ENCODE peak calls at places on chromosomes 5 and 9, in six cellular contexts. One of them, this sample, is unnamed.

GRCh38 chr5:16661713-16662112 is 44.9 kb upstream of the RETREG1 start:
- DNase-seq in endothelial cell of umbilical vein: no peak
- DNase-seq in LHCN-M2: no peak
- DNase-seq in ELF-1: no peak
- DNase-seq in adrenal gland: no peak
- DNase-seq in HCEC 1CT: no peak
- DNase-seq in this sample: no peak

GRCh38 chr5:123429993-123430392 is 6.8 kb upstream of the CEP120 start:
- DNase-seq in endothelial cell of umbilical vein: no peak
- DNase-seq in LHCN-M2: peak
- DNase-seq in ELF-1: no peak
- DNase-seq in adrenal gland: no peak
- DNase-seq in HCEC 1CT: peak
- DNase-seq in this sample: no peak

GRCh38 chr5:443239-444151 is 519 bp downstream of the EXOC3 start:
- DNase-seq in endothelial cell of umbilical vein: peak
- DNase-seq in LHCN-M2: no peak
- DNase-seq in ELF-1: no peak
- DNase-seq in adrenal gland: peak
- DNase-seq in HCEC 1CT: no peak
- DNase-seq in this sample: no peak

GRCh38 chr9:77647659-77648457 is at the start of gene GNA14:
- DNase-seq in endothelial cell of umbilical vein: peak
- DNase-seq in LHCN-M2: no peak
- DNase-seq in ELF-1: peak
- DNase-seq in adrenal gland: no peak
- DNase-seq in HCEC 1CT: no peak
- DNase-seq in this sample: no peak

GRCh38 chr5:111144352-111144930 is 52.3 kb downstream of the WDR36 start:
- DNase-seq in endothelial cell of umbilical vein: no peak
- DNase-seq in LHCN-M2: peak
- DNase-seq in ELF-1: no peak
- DNase-seq in adrenal gland: no peak
- DNase-seq in HCEC 1CT: peak
- DNase-seq in this sample: no peak

GRCh38 chr5:98365126-98365525 is 408.3 kb upstream of the RGMB start:
- DNase-seq in endothelial cell of umbilical vein: no peak
- DNase-seq in LHCN-M2: no peak
- DNase-seq in ELF-1: no peak
- DNase-seq in adrenal gland: no peak
- DNase-seq in HCEC 1CT: no peak
- DNase-seq in this sample: no peak

GRCh38 chr5:150208187-150209015 is 18.5 kb downstream of the SLC6A7 start:
- DNase-seq in endothelial cell of umbilical vein: no peak
- DNase-seq in LHCN-M2: peak
- DNase-seq in ELF-1: no peak
- DNase-seq in adrenal gland: no peak
- DNase-seq in HCEC 1CT: peak
- DNase-seq in this sample: no peak

GRCh38 chr5:142866563-142867275 is 96.5 kb downstream of the ARHGAP26 start:
- DNase-seq in endothelial cell of umbilical vein: peak
- DNase-seq in LHCN-M2: peak
- DNase-seq in ELF-1: peak
- DNase-seq in adrenal gland: peak
- DNase-seq in HCEC 1CT: peak
- DNase-seq in this sample: peak

GRCh38 chr9:108150736-108151135 is 661.2 kb upstream of the KLF4 start:
- DNase-seq in endothelial cell of umbilical vein: peak
- DNase-seq in LHCN-M2: peak
- DNase-seq in ELF-1: no peak
- DNase-seq in adrenal gland: peak
- DNase-seq in HCEC 1CT: peak
- DNase-seq in this sample: no peak

GRCh38 chr5:111615054-111615453 is 102.7 kb upstream of the STARD4 start:
- DNase-seq in endothelial cell of umbilical vein: no peak
- DNase-seq in LHCN-M2: no peak
- DNase-seq in ELF-1: no peak
- DNase-seq in adrenal gland: no peak
- DNase-seq in HCEC 1CT: no peak
- DNase-seq in this sample: no peak

GRCh38 chr5:386432-387341 is 56.3 kb upstream of the EXOC3 start:
- DNase-seq in endothelial cell of umbilical vein: no peak
- DNase-seq in LHCN-M2: no peak
- DNase-seq in ELF-1: peak
- DNase-seq in adrenal gland: peak
- DNase-seq in HCEC 1CT: no peak
- DNase-seq in this sample: no peak

GRCh38 chr5:97764700-97765099 is 581.7 kb upstream of the RIOK2 start:
- DNase-seq in endothelial cell of umbilical vein: no peak
- DNase-seq in LHCN-M2: peak
- DNase-seq in ELF-1: no peak
- DNase-seq in adrenal gland: no peak
- DNase-seq in HCEC 1CT: peak
- DNase-seq in this sample: no peak

GRCh38 chr9:129887210-129888084 is 52.2 kb downstream of the USP20 start:
- DNase-seq in endothelial cell of umbilical vein: peak
- DNase-seq in LHCN-M2: peak
- DNase-seq in ELF-1: no peak
- DNase-seq in adrenal gland: no peak
- DNase-seq in HCEC 1CT: no peak
- DNase-seq in this sample: peak

GRCh38 chr5:128572546-128573339 is 34.7 kb upstream of the FBN2 start:
- DNase-seq in endothelial cell of umbilical vein: no peak
- DNase-seq in LHCN-M2: no peak
- DNase-seq in ELF-1: no peak
- DNase-seq in adrenal gland: no peak
- DNase-seq in HCEC 1CT: peak
- DNase-seq in this sample: no peak

GRCh38 chr9:971901-972511 is 4.4 kb upstream of the DMRT3 start:
- DNase-seq in endothelial cell of umbilical vein: no peak
- DNase-seq in LHCN-M2: no peak
- DNase-seq in ELF-1: no peak
- DNase-seq in adrenal gland: no peak
- DNase-seq in HCEC 1CT: no peak
- DNase-seq in this sample: no peak

GRCh38 chr9:93651521-93651950 is 75.2 kb downstream of the PHF2 start:
- DNase-seq in endothelial cell of umbilical vein: no peak
- DNase-seq in LHCN-M2: no peak
- DNase-seq in ELF-1: no peak
- DNase-seq in adrenal gland: peak
- DNase-seq in HCEC 1CT: no peak
- DNase-seq in this sample: no peak

GRCh38 chr5:168796840-168797548 is 217.8 kb upstream of the PANK3 start:
- DNase-seq in endothelial cell of umbilical vein: no peak
- DNase-seq in LHCN-M2: no peak
- DNase-seq in ELF-1: no peak
- DNase-seq in adrenal gland: no peak
- DNase-seq in HCEC 1CT: no peak
- DNase-seq in this sample: no peak

GRCh38 chr5:112006721-112007120 is 249.7 kb upstream of the NREP start:
- DNase-seq in endothelial cell of umbilical vein: peak
- DNase-seq in LHCN-M2: peak
- DNase-seq in ELF-1: no peak
- DNase-seq in adrenal gland: no peak
- DNase-seq in HCEC 1CT: peak
- DNase-seq in this sample: no peak

GRCh38 chr5:167147879-167148278 is 1143.6 kb upstream of the WWC1 start:
- DNase-seq in endothelial cell of umbilical vein: no peak
- DNase-seq in LHCN-M2: no peak
- DNase-seq in ELF-1: no peak
- DNase-seq in adrenal gland: no peak
- DNase-seq in HCEC 1CT: no peak
- DNase-seq in this sample: no peak

GRCh38 chr9:83511051-83511450 is 27.1 kb downstream of the FRMD3 start:
- DNase-seq in endothelial cell of umbilical vein: peak
- DNase-seq in LHCN-M2: peak
- DNase-seq in ELF-1: no peak
- DNase-seq in adrenal gland: no peak
- DNase-seq in HCEC 1CT: peak
- DNase-seq in this sample: no peak

GRCh38 chr5:10465726-10466125 is 24.0 kb downstream of the ROPN1L start:
- DNase-seq in endothelial cell of umbilical vein: no peak
- DNase-seq in LHCN-M2: no peak
- DNase-seq in ELF-1: no peak
- DNase-seq in adrenal gland: no peak
- DNase-seq in HCEC 1CT: no peak
- DNase-seq in this sample: no peak

GRCh38 chr5:32217886-32218396 is 43.8 kb upstream of the GOLPH3 start:
- DNase-seq in endothelial cell of umbilical vein: no peak
- DNase-seq in LHCN-M2: no peak
- DNase-seq in ELF-1: no peak
- DNase-seq in adrenal gland: no peak
- DNase-seq in HCEC 1CT: no peak
- DNase-seq in this sample: no peak

GRCh38 chr9:27468000-27468399 is 56.1 kb upstream of the IFNK start:
- DNase-seq in endothelial cell of umbilical vein: no peak
- DNase-seq in LHCN-M2: no peak
- DNase-seq in ELF-1: no peak
- DNase-seq in adrenal gland: no peak
- DNase-seq in HCEC 1CT: no peak
- DNase-seq in this sample: no peak

GRCh38 chr5:134549714-134550113 is 24.2 kb downstream of the JADE2 start:
- DNase-seq in endothelial cell of umbilical vein: peak
- DNase-seq in LHCN-M2: peak
- DNase-seq in ELF-1: no peak
- DNase-seq in adrenal gland: no peak
- DNase-seq in HCEC 1CT: peak
- DNase-seq in this sample: no peak

GRCh38 chr9:35470894-35471293 is 19.0 kb upstream of the RUSC2 start:
- DNase-seq in endothelial cell of umbilical vein: no peak
- DNase-seq in LHCN-M2: peak
- DNase-seq in ELF-1: no peak
- DNase-seq in adrenal gland: no peak
- DNase-seq in HCEC 1CT: peak
- DNase-seq in this sample: no peak

GRCh38 chr9:98117984-98118639 is 910 bp downstream of the TRIM14 start:
- DNase-seq in endothelial cell of umbilical vein: no peak
- DNase-seq in LHCN-M2: peak
- DNase-seq in ELF-1: peak
- DNase-seq in adrenal gland: peak
- DNase-seq in HCEC 1CT: no peak
- DNase-seq in this sample: peak

GRCh38 chr5:51227963-51228515 is 155.2 kb upstream of the ISL1 start:
- DNase-seq in endothelial cell of umbilical vein: no peak
- DNase-seq in LHCN-M2: no peak
- DNase-seq in ELF-1: peak
- DNase-seq in adrenal gland: no peak
- DNase-seq in HCEC 1CT: no peak
- DNase-seq in this sample: no peak

GRCh38 chr9:15086096-15087030 is 176.1 kb upstream of the FREM1 start:
- DNase-seq in endothelial cell of umbilical vein: peak
- DNase-seq in LHCN-M2: no peak
- DNase-seq in ELF-1: no peak
- DNase-seq in adrenal gland: no peak
- DNase-seq in HCEC 1CT: no peak
- DNase-seq in this sample: no peak

GRCh38 chr9:114779352-114779845 is 26.4 kb downstream of the TNFSF15 start:
- DNase-seq in endothelial cell of umbilical vein: peak
- DNase-seq in LHCN-M2: peak
- DNase-seq in ELF-1: no peak
- DNase-seq in adrenal gland: peak
- DNase-seq in HCEC 1CT: no peak
- DNase-seq in this sample: no peak